ENCODE peak calls at places on chromosomes 16 and 17, in six cellular contexts. Z is lower lobe of right lung; D is esophagus muscularis mucosa; N is effector memory CD4-positive, alpha-beta T cell; I is fibroblast of lung; C is stomach. U is an unnamed sample. For H3K27me3 and H3K9me3, the result is how much of the 10 kb centered on the place peaks cover.

GRCh38 chr17:4304417-4305027 is 40.7 kb upstream of the ANKFY1 start:
- DNase-seq in Z (no peak), D (no peak), N (peak), I (peak), C (peak), U (no peak)

GRCh38 chr16:67828651-67829050 is 13.5 kb upstream of the THAP11 start:
- DNase-seq in Z (no peak), D (no peak), N (no peak), I (no peak), C (no peak), U (no peak)

GRCh38 chr16:23724438-23725131 is 11.6 kb upstream of the ERN2 start:
- DNase-seq in Z (no peak), D (no peak), N (no peak), I (peak), C (no peak), U (no peak)

GRCh38 chr17:70158180-70158579 is 11.2 kb upstream of the KCNJ2 start:
- DNase-seq in Z (no peak), D (no peak), N (no peak), I (no peak), C (no peak), U (no peak)

GRCh38 chr16:81888520-81889394 is 109.7 kb downstream of the PLCG2 start:
- DNase-seq in Z (no peak), D (no peak), N (no peak), I (peak), C (no peak), U (no peak)

GRCh38 chr17:65013613-65014391 is 42.7 kb downstream of the GNA13 start:
- DNase-seq in Z (no peak), D (no peak), N (no peak), I (peak), C (no peak), U (peak)

GRCh38 chr16:27481282-27481934 is 68.3 kb downstream of the GTF3C1 start:
- DNase-seq in Z (no peak), D (no peak), N (no peak), I (no peak), C (no peak), U (no peak)

GRCh38 chr17:1147664-1148063 is 32.1 kb downstream of the ABR start:
- DNase-seq in Z (no peak), D (no peak), N (no peak), I (peak), C (peak), U (peak)

GRCh38 chr17:75771334-75772281 is 6.6 kb upstream of the GALK1 start:
- DNase-seq in Z (no peak), D (no peak), N (no peak), I (peak), C (no peak), U (no peak)

GRCh38 chr16:4426021-4426684 is 485 bp downstream of the DNAJA3 start:
- DNase-seq in Z (no peak), D (no peak), N (no peak), I (no peak), C (no peak), U (peak)

GRCh38 chr16:69382421-69382820 is 3.4 kb downstream of the TERF2 start:
- DNase-seq in Z (no peak), D (no peak), N (no peak), I (no peak), C (no peak), U (no peak)

GRCh38 chr16:83915491-83915890 is 16.6 kb downstream of the MLYCD start:
- DNase-seq in Z (no peak), D (no peak), N (no peak), I (no peak), C (no peak), U (no peak)

GRCh38 chr17:32159586-32160438 is 17.5 kb downstream of the RHOT1 start:
- DNase-seq in Z (no peak), D (peak), N (no peak), I (no peak), C (no peak), U (no peak)

GRCh38 chr17:32156656-32157055 is 14.4 kb downstream of the RHOT1 start:
- DNase-seq in Z (no peak), D (peak), N (no peak), I (no peak), C (no peak), U (no peak)

GRCh38 chr17:32155896-32156295 is 13.6 kb downstream of the RHOT1 start:
- DNase-seq in Z (no peak), D (no peak), N (no peak), I (no peak), C (no peak), U (no peak)

GRCh38 chr17:32158870-32159585 is 16.7 kb downstream of the RHOT1 start:
- DNase-seq in Z (no peak), D (peak), N (no peak), I (no peak), C (no peak), U (no peak)

DNA sequence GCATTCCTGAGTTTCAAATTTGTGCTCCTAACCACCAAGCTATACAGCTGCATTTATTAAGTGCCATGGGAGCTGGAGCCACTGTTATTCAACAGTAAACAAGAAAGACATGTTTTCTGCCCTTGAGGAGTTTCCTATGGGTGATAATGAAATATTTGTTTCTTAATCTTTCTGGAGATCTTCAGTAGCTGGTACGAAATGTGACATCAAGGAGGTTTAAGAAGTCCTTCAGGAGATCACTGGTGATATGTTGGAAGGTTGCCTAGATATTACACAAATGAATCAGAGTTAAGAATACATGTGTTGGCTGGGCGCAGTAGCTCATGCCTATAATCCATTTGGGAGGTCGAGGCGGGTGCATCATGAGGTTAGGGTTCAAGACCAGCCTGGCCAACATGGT is 14.9 kb downstream of the RHOT1 start:
- DNase-seq in Z (no peak), D (peak), N (no peak), I (peak), C (no peak), U (no peak)
- H3K27me3 ChIP-seq in Z (under half), D (under half), N (under half), I (under half), C (under half), U (under half)

GRCh38 chr16:79597775-79598174 is 2.8 kb downstream of the MAF start:
- DNase-seq in Z (no peak), D (no peak), N (no peak), I (no peak), C (no peak), U (no peak)

GRCh38 chr16:79595261-79595660 is 5.3 kb downstream of the MAF start:
- DNase-seq in Z (no peak), D (no peak), N (no peak), I (peak), C (no peak), U (no peak)

GRCh38 chr16:79595916-79596450 is 4.6 kb downstream of the MAF start:
- DNase-seq in Z (no peak), D (no peak), N (no peak), I (no peak), C (no peak), U (no peak)

GRCh38 chr16:79598341-79599181 is 2.0 kb downstream of the MAF start:
- DNase-seq in Z (peak), D (no peak), N (peak), I (peak), C (peak), U (peak)

GRCh38 chr16:79597277-79597676 is 3.3 kb downstream of the MAF start:
- DNase-seq in Z (no peak), D (no peak), N (no peak), I (peak), C (no peak), U (no peak)
- H3K4me3 ChIP-seq in Z (peak), D (peak), N (peak), I (peak), C (peak), U (no peak)

GRCh38 chr17:29113334-29113733 is 66.9 kb downstream of the MYO18A start:
- DNase-seq in Z (no peak), D (no peak), N (no peak), I (no peak), C (no peak), U (no peak)
- H3K9me3 ChIP-seq in Z (under half), D (under half), N (under half), I (under half), C (under half), U (under half)

GRCh38 chr16:87067890-87068289 is 249.3 kb downstream of the C16orf95 start:
- DNase-seq in Z (no peak), D (no peak), N (no peak), I (no peak), C (no peak), U (no peak)
- H3K27me3 ChIP-seq in Z (half or more), D (half or more), N (under half), I (under half), C (half or more), U (under half)

DNA sequence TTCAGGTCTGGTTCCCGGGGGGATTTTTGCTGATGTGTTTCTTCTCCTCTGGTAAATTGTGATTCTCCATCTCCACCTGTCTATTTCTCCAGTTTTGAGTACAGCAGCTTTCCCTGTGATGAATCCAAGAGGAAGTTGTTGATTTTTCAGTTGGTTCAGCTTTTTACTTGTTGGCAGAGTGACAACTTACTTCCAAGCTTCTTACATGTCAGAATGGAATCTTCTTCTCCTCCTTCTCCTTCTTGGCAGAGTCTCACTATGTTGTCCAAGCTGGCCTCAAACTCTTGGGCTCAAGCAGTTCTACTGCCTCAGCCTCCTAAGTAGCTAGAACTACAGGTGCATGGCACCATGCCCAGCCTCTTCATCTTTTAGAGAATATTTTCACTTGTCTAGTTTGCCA is 33.4 kb upstream of the TMEM92 start:
- DNase-seq in Z (no peak), D (no peak), N (no peak), I (peak), C (no peak), U (no peak)
- H3K4me3 ChIP-seq in Z (no peak), D (no peak), N (no peak), I (no peak), C (no peak), U (no peak)